ENCODE peak calls at places on chromosomes 3 and 15, in eight cellular contexts. W, M, C, J, G, O, V and Q are unnamed samples.

GRCh38 chr3:157239082-157239704 is 79.2 kb upstream of the CCNL1 start:
- DNase-seq in G (peak), C (no peak), V (peak), J (peak), M (peak), O (peak), W (peak), Q (peak)

GRCh38 chr3:110528305-110529121 is 543.1 kb upstream of the NECTIN3 start:
- DNase-seq in M (no peak), G (no peak), O (no peak), C (no peak), V (no peak), W (no peak), J (no peak), Q (no peak)

GRCh38 chr15:48798319-48798718 is 12.6 kb downstream of the CEP152 start:
- DNase-seq in V (no peak), C (no peak), W (no peak), O (no peak), J (no peak), M (no peak), G (no peak), Q (no peak)

GRCh38 chr15:91471410-91471993 is 371.4 kb downstream of the SV2B start:
- DNase-seq in G (no peak), J (no peak), W (no peak), C (no peak), O (peak), V (no peak), M (no peak), Q (peak)

GRCh38 chr3:154428369-154429206 is 1.4 kb downstream of the GPR149 start:
- DNase-seq in J (no peak), W (no peak), C (peak), V (no peak), G (no peak), O (no peak), M (peak), Q (no peak)

GRCh38 chr3:64889991-64890390 is 202.2 kb upstream of the ADAMTS9 start:
- DNase-seq in W (no peak), O (peak), V (no peak), G (no peak), J (no peak), C (peak), M (no peak), Q (no peak)

GRCh38 chr3:48919215-48920138 is 835 bp downstream of the ARIH2 start:
- DNase-seq in V (peak), M (no peak), J (no peak), G (peak), W (peak), C (no peak), O (no peak), Q (peak)

GRCh38 chr3:114350271-114350670 is 56.4 kb downstream of the TIGIT start:
- DNase-seq in V (no peak), M (no peak), O (no peak), J (no peak), C (no peak), W (no peak), G (no peak), Q (no peak)

GRCh38 chr3:63508305-63508704 is 144.2 kb upstream of the SNTN start:
- DNase-seq in C (no peak), J (no peak), O (no peak), M (no peak), G (no peak), W (peak), V (peak), Q (no peak)

GRCh38 chr3:129034650-129035049 is 25.9 kb upstream of the GP9 start:
- DNase-seq in G (peak), W (no peak), V (no peak), M (no peak), C (no peak), O (no peak), J (no peak), Q (no peak)

DNA sequence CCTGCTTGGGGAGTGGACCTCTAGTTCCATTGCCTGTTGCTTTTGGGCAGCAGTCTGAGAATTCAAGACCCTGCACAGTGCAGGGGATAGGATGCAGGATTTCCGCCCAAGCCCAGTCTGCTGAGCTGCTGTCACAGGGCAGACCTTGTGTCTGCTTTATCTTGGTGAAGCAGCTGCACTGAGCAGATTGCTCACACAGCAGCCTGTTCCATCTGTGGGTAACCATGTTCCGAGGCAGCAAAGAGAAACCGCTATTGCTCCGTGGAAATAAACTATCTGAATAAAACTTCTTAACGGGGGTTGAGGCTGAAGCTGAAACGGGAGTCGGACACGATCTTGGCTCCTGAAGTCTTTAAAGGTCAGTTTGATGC is 202.3 kb downstream of the AKAP13 start:
- DNase-seq in C (peak), J (no peak), W (no peak), M (no peak), V (no peak), O (peak), G (no peak), Q (peak)
- H3K27ac ChIP-seq in C (peak), J (peak), W (no peak), M (peak), V (no peak), O (peak), G (peak), Q (peak)

DNA sequence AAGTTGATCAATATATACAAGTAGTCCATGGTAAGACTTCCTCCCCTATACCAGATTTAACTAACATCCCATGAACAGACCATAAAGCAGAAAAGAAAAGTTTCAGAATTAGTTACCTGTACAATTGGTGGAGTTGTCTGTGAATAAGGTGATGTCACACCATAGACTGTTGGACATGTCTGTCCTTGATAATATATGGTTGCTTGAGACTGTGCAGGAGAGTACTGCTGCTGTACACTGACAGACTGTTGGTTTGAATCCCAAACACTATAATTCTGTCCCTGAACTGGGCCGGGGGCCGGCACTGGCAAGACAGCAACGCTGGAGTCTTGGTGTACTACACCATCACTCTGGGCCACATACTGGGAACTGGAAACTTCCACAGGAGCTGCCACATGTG is 77.2 kb downstream of the NBEAL2 start:
- DNase-seq in O (no peak), V (no peak), G (no peak), J (no peak), W (no peak), M (no peak), C (no peak), Q (no peak)
- H3K27ac ChIP-seq in O (no peak), V (no peak), G (no peak), J (no peak), W (no peak), M (no peak), C (no peak), Q (peak)

DNA sequence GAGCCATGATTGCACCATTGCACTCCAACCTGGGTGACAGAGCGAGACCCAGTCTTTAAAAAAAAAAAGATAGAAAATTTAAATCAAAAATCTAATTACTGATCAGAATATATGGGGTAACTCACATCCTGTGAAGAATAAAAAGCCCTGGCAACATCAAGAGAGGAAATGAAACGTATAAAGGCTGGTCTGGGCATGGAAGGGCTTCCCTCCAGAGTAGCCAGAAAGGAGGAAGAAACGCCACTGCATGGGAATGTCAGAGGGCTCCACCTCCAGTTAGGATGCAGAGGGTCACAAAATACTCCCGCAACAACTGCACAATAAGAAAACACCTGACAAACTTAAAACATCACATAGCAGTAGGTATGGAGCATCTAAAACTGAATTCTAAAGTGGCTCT is 4.9 kb upstream of the IQCF1 start:
- DNase-seq in G (no peak), M (no peak), C (no peak), J (no peak), W (peak), O (no peak), V (no peak), Q (no peak)
- H3K27ac ChIP-seq in G (no peak), M (no peak), C (no peak), J (no peak), W (no peak), O (no peak), V (no peak), Q (no peak)

DNA sequence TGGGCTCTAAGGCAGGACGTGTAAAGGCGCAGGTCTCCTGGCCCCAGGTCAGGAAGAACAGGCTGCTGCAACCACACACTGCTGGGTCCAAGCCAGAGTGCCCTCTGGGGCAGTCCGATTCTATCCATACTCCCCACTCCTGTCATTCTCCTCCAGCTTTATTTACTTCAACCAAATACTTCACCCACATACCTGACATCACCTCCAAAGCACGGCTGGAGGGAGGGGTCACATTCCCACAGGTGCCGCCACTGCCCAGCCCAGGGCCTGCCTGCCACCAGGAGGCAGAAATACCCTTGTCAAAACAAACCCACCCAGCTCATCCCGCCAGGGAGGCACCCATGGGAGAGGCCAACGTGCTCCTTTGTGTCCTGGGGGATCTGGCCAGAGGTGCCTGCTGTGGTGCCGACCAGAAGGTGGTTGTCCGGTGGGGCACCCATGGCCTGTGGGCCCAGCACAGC is 100.4 kb downstream of the DAPK2 start:
- DNase-seq in O (no peak), M (no peak), W (peak), G (no peak), V (peak), C (no peak), J (peak), Q (no peak)
- H3K27ac ChIP-seq in O (no peak), M (no peak), W (peak), G (peak), V (peak), C (no peak), J (peak), Q (no peak)

GRCh38 chr15:63917588-63918316 is 84.0 kb upstream of the HERC1 start:
- DNase-seq in M (no peak), V (no peak), O (peak), J (no peak), G (no peak), C (no peak), W (no peak), Q (no peak)

GRCh38 chr15:63913786-63914185 is 80.0 kb upstream of the HERC1 start:
- DNase-seq in O (no peak), V (no peak), J (no peak), M (no peak), W (peak), G (no peak), C (no peak), Q (no peak)

GRCh38 chr15:63915209-63915887 is 81.6 kb upstream of the HERC1 start:
- DNase-seq in C (no peak), W (no peak), O (no peak), M (no peak), G (no peak), V (no peak), J (no peak), Q (no peak)

GRCh38 chr15:63918317-63918672 is 84.5 kb upstream of the HERC1 start:
- DNase-seq in G (no peak), M (no peak), W (peak), C (no peak), O (no peak), V (peak), J (no peak), Q (no peak)

GRCh38 chr15:63915888-63916731 is 82.4 kb upstream of the HERC1 start:
- DNase-seq in V (peak), O (peak), J (no peak), G (peak), C (no peak), M (no peak), W (no peak), Q (no peak)
- H3K27ac ChIP-seq in V (no peak), O (peak), J (no peak), G (peak), C (no peak), M (no peak), W (no peak), Q (no peak)

GRCh38 chr3:37988931-37989525 is 1.6 kb upstream of the VILL start:
- DNase-seq in W (no peak), C (peak), J (no peak), M (no peak), V (no peak), G (no peak), O (no peak), Q (no peak)

GRCh38 chr3:37991823-37992222 is 1.2 kb downstream of the VILL start:
- DNase-seq in O (no peak), W (no peak), M (no peak), C (peak), J (no peak), G (no peak), V (no peak), Q (no peak)

GRCh38 chr3:37991109-37991508 is 523 bp downstream of the VILL start:
- DNase-seq in V (no peak), O (no peak), G (no peak), M (no peak), W (no peak), J (no peak), C (no peak), Q (no peak)

GRCh38 chr3:37990527-37990926 is at the start of gene VILL:
- DNase-seq in O (no peak), J (no peak), G (no peak), M (no peak), V (peak), C (peak), W (no peak), Q (no peak)

GRCh38 chr3:37989821-37990480 is 635 bp upstream of the VILL start:
- DNase-seq in C (no peak), V (no peak), O (no peak), G (no peak), J (no peak), W (no peak), M (no peak), Q (no peak)
- H3K27ac ChIP-seq in C (no peak), V (no peak), O (no peak), G (no peak), J (no peak), W (no peak), M (no peak), Q (no peak)

GRCh38 chr3:134748698-134749097 is 46.4 kb upstream of the EPHB1 start:
- DNase-seq in G (no peak), O (no peak), J (peak), V (no peak), C (no peak), W (no peak), M (no peak), Q (no peak)
- H3K27ac ChIP-seq in G (no peak), O (no peak), J (no peak), V (no peak), C (no peak), W (no peak), M (no peak), Q (no peak)

DNA sequence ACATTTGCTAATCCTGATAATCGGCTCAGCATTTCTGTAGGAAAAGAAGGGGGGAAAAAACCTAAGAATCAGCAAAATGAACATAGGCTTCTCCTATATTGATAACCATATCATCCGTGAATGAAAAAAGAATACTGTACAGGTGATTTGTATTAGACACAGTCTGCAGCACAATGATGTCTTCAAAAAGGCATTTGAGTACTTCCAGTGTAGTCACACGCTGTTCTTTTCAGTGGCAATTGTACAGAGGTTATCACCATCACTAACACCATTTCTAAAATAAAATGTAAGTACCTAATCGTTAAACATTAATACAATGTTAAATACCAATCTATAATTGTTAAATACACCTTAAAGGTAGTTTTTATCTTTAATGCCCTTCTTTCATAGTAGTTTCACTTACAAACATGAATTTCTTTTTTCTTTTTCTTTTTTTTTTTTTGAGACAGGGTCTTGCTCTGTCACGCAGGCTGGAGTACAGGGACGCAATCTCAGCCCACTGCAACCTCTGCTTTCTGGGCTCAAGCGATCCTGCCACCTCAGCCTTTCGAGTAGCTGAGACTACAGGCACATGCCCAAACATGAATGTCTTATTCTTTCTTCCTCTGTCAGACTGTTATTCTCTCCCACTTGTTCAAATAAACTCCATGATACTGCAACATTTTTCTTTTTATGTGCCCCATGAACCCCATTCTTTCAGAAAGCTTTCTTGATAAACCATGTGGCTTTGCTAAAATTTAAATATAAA is 18.4 kb downstream of the GOLGB1 start:
- DNase-seq in C (no peak), J (no peak), M (no peak), V (no peak), O (no peak), W (peak), G (no peak), Q (no peak)
- H3K27ac ChIP-seq in C (no peak), J (no peak), M (no peak), V (no peak), O (no peak), W (peak), G (peak), Q (no peak)